ENCODE peak calls at places on chromosomes 7 and 10, in four cellular contexts. H is right cardiac atrium, V is kidney glomerular epithelial cell, Y is AG09309. C is an unnamed sample.

GRCh38 chr7:29038463-29038862 is 80.3 kb upstream of the TRIL start:
- DNase-seq in H (no peak), V (no peak), Y (no peak), C (no peak)

GRCh38 chr7:158329014-158329610 is 258.5 kb downstream of the PTPRN2 start:
- DNase-seq in H (no peak), V (no peak), Y (no peak), C (no peak)

GRCh38 chr10:82176571-82176970 is 301.6 kb downstream of the NRG3 start:
- DNase-seq in H (no peak), V (no peak), Y (no peak), C (no peak)

GRCh38 chr7:138917771-138918170 is 63.4 kb downstream of the KIAA1549 start:
- DNase-seq in H (no peak), V (no peak), Y (no peak), C (no peak)

GRCh38 chr10:69180525-69181204 is 631 bp downstream of the SUPV3L1 start:
- DNase-seq in H (no peak), V (no peak), Y (no peak), C (no peak)

GRCh38 chr10:84607044-84607443 is 278.7 kb downstream of the CCSER2 start:
- DNase-seq in H (no peak), V (no peak), Y (no peak), C (no peak)

GRCh38 chr7:50446542-50446960 is 3.6 kb downstream of the FIGNL1 start:
- DNase-seq in H (no peak), V (peak), Y (peak), C (no peak)

GRCh38 chr7:30888783-30889182 is 22.9 kb upstream of the AQP1 start:
- DNase-seq in H (peak), V (peak), Y (peak), C (peak)

GRCh38 chr10:129770286-129770685 is 193.8 kb downstream of the EBF3 start:
- DNase-seq in H (no peak), V (no peak), Y (no peak), C (no peak)

GRCh38 chr10:114684085-114684821 is 26.2 kb upstream of the ABLIM1 start:
- DNase-seq in H (peak), V (no peak), Y (no peak), C (peak)

GRCh38 chr7:37231613-37232012 is 217.1 kb downstream of the ELMO1 start:
- DNase-seq in H (no peak), V (no peak), Y (no peak), C (no peak)

GRCh38 chr10:127908106-127908957 is 1.4 kb downstream of the PTPRE start:
- DNase-seq in H (no peak), V (peak), Y (peak), C (peak)

GRCh38 chr7:81789406-81790139 is 19.7 kb upstream of the HGF start:
- DNase-seq in H (no peak), V (no peak), Y (no peak), C (no peak)

GRCh38 chr10:69387500-69387899 is 29.2 kb downstream of the TACR2 start:
- DNase-seq in H (no peak), V (no peak), Y (no peak), C (no peak)

GRCh38 chr7:152523916-152524315 is 88.1 kb upstream of the KMT2C start:
- DNase-seq in H (peak), V (no peak), Y (no peak), C (no peak)

GRCh38 chr7:158074896-158075632 is 512.6 kb downstream of the PTPRN2 start:
- DNase-seq in H (no peak), V (no peak), Y (no peak), C (no peak)

GRCh38 chr10:62815373-62816111 is 624 bp downstream of the EGR2 start:
- DNase-seq in H (peak), V (no peak), Y (no peak), C (peak)

GRCh38 chr7:5758753-5759330 is 22.6 kb downstream of the RNF216 start:
- DNase-seq in H (no peak), V (no peak), Y (no peak), C (no peak)

GRCh38 chr7:130897515-130898419 is 163.8 kb upstream of the KLF14 start:
- DNase-seq in H (peak), V (peak), Y (no peak), C (no peak)

GRCh38 chr10:325282-325681 is 190.0 kb downstream of the ZMYND11 start:
- DNase-seq in H (no peak), V (no peak), Y (no peak), C (no peak)

GRCh38 chr10:102344067-102344466 is 51.4 kb upstream of the NFKB2 start:
- DNase-seq in H (no peak), V (peak), Y (no peak), C (no peak)

GRCh38 chr10:33612116-33612515 is 277.6 kb upstream of the NRP1 start:
- DNase-seq in H (no peak), V (no peak), Y (peak), C (no peak)

GRCh38 chr10:91042069-91042468 is 121.2 kb upstream of the ANKRD1 start:
- DNase-seq in H (no peak), V (no peak), Y (no peak), C (no peak)

GRCh38 chr10:2150315-2150714 is 413.0 kb upstream of the ADARB2 start:
- DNase-seq in H (no peak), V (no peak), Y (no peak), C (no peak)

GRCh38 chr7:17311952-17312351 is 13.5 kb downstream of the AHR start:
- DNase-seq in H (no peak), V (no peak), Y (peak), C (no peak)

GRCh38 chr7:135035252-135035651 is 48.9 kb downstream of the AGBL3 start:
- DNase-seq in H (no peak), V (no peak), Y (no peak), C (no peak)

GRCh38 chr10:14325325-14325955 is 5.3 kb downstream of the FRMD4A start:
- DNase-seq in H (peak), V (no peak), Y (no peak), C (peak)

GRCh38 chr7:122896509-122896908 is 10.2 kb upstream of the CADPS2 start:
- DNase-seq in H (no peak), V (no peak), Y (no peak), C (no peak)

GRCh38 chr10:78741541-78741940 is 327.2 kb upstream of the ZMIZ1 start:
- DNase-seq in H (no peak), V (no peak), Y (peak), C (no peak)

GRCh38 chr7:155680124-155680523 is 35.7 kb downstream of the RBM33 start:
- DNase-seq in H (no peak), V (no peak), Y (no peak), C (no peak)

GRCh38 chr7:116574025-116574822 is 49.4 kb downstream of the CAV1 start:
- DNase-seq in H (no peak), V (no peak), Y (no peak), C (no peak)

GRCh38 chr7:120775703-120776265 is 82.2 kb downstream of the TSPAN12 start:
- DNase-seq in H (no peak), V (no peak), Y (no peak), C (no peak)

GRCh38 chr7:144437370-144438191 is 34.1 kb upstream of the NOBOX start:
- DNase-seq in H (peak), V (peak), Y (peak), C (peak)

GRCh38 chr10:114320249-114321116 is 81.4 kb downstream of the VWA2 start:
- DNase-seq in H (no peak), V (no peak), Y (no peak), C (peak)

GRCh38 chr7:84647797-84648762 is 453.5 kb upstream of the SEMA3A start:
- DNase-seq in H (no peak), V (peak), Y (peak), C (no peak)

GRCh38 chr10:32376027-32376426 is 29.1 kb upstream of the EPC1 start:
- DNase-seq in H (no peak), V (no peak), Y (no peak), C (no peak)

GRCh38 chr7:130180571-130180971 is 24.6 kb downstream of the TMEM209 start:
- DNase-seq in H (no peak), V (no peak), Y (no peak), C (no peak)

GRCh38 chr7:105493928-105494325 is 28.1 kb downstream of the PUS7 start:
- DNase-seq in H (no peak), V (peak), Y (peak), C (no peak)

GRCh38 chr10:132471125-132471451 is 66.5 kb upstream of the INPP5A start:
- DNase-seq in H (peak), V (no peak), Y (no peak), C (peak)

C was measured in left cardiac atrium.